ENCODE peak calls at places on chromosomes 16 and 17, in four cellular contexts. S, V, N and D are unnamed samples.

GRCh38 chr16:50282010-50282538 is 15.7 kb downstream of the ADCY7 start:
- DNase-seq in V (peak; percentile 46), S (no peak), N (peak; percentile 84), D (no peak)

GRCh38 chr17:74922172-74922571 is 883 bp downstream of the USH1G start:
- DNase-seq in V (no peak), N (no peak), S (no peak), D (no peak)

GRCh38 chr16:66036775-66037715 is 329.4 kb upstream of the CDH5 start:
- DNase-seq in N (no peak), S (no peak), V (peak; percentile 49), D (no peak)

GRCh38 chr17:72206376-72206775 is 85.6 kb downstream of the SOX9 start:
- DNase-seq in S (no peak), V (no peak), N (no peak), D (no peak)

GRCh38 chr16:58497935-58498334 is 2.0 kb upstream of the NDRG4 start:
- DNase-seq in S (no peak), V (no peak), N (no peak), D (no peak)

GRCh38 chr16:73048292-73049050 is 543 bp upstream of the ZFHX3 start:
- DNase-seq in S (peak; percentile 55), V (peak; percentile 40), N (no peak), D (no peak)

GRCh38 chr16:35255186-35255803 is 1795.9 kb downstream of the TP53TG3F start:
- DNase-seq in S (no peak), V (no peak), N (no peak), D (no peak)

GRCh38 chr17:38512473-38513058 is 84.3 kb downstream of the ARHGAP23 start:
- DNase-seq in S (no peak), V (no peak), N (no peak), D (no peak)

GRCh38 chr17:63519116-63519881 is 3.9 kb upstream of the KCNH6 start:
- DNase-seq in V (no peak), N (no peak), S (no peak), D (no peak)

GRCh38 chr16:6967796-6968195 is 364.8 kb upstream of the RBFOX1 start:
- DNase-seq in S (no peak), V (no peak), N (no peak), D (no peak)

GRCh38 chr17:14464741-14465140 is 163.9 kb downstream of the HS3ST3B1 start:
- DNase-seq in N (no peak), V (peak; percentile 77), S (peak; percentile 14), D (peak; percentile 27)

GRCh38 chr17:29807520-29808361 is 122.3 kb downstream of the SSH2 start:
- DNase-seq in N (peak; percentile 68), S (peak; percentile 63), V (peak; percentile 77), D (peak; percentile 74)

GRCh38 chr17:38421871-38422819 is 6.1 kb upstream of the ARHGAP23 start:
- DNase-seq in N (no peak), V (peak; percentile 54), S (no peak), D (no peak)

GRCh38 chr16:56347166-56347565 is 78.2 kb downstream of the AMFR start:
- DNase-seq in V (no peak), N (no peak), S (no peak), D (no peak)

GRCh38 chr16:2512920-2513404 is 790 bp upstream of the ATP6V0C start:
- DNase-seq in N (peak; percentile 53), S (no peak), V (no peak), D (no peak)

GRCh38 chr17:82356028-82356427 is 3.0 kb upstream of the TEX19 start:
- DNase-seq in N (no peak), V (no peak), S (peak; percentile 60), D (peak; percentile 59)

GRCh38 chr16:3514621-3515020 is 13.8 kb downstream of the CLUAP1 start:
- DNase-seq in S (no peak), V (peak; percentile 29), N (no peak), D (no peak)

GRCh38 chr16:30874244-30874820 is 19.5 kb downstream of the BCL7C start:
- DNase-seq in S (no peak), N (no peak), V (no peak), D (no peak)

GRCh38 chr17:13626703-13627102 is 25.0 kb upstream of the HS3ST3A1 start:
- DNase-seq in V (peak; percentile 81), N (no peak), S (peak; percentile 80), D (peak; percentile 69)

GRCh38 chr17:81002409-81003361 is 11.0 kb downstream of the CHMP6 start:
- DNase-seq in V (peak; percentile 72), N (no peak), S (peak; percentile 65), D (peak; percentile 64)

GRCh38 chr17:44628234-44629188 is 27.8 kb upstream of the MEIOC start:
- DNase-seq in V (peak; percentile 44), N (peak; percentile 71), S (no peak), D (no peak)

GRCh38 chr16:48901712-48902374 is 291.9 kb upstream of the N4BP1 start:
- DNase-seq in V (peak; percentile 0), S (peak; percentile 50), N (no peak), D (no peak)

GRCh38 chr16:86227801-86228200 is 282.5 kb upstream of the FOXF1 start:
- DNase-seq in S (no peak), N (no peak), V (peak; percentile 51), D (no peak)

GRCh38 chr17:8436169-8436932 is 667 bp downstream of the NDEL1 start:
- DNase-seq in N (peak; percentile 55), V (peak; percentile 56), S (peak; percentile 31), D (peak; percentile 58)

GRCh38 chr16:27951752-27952151 is 111.8 kb downstream of the GSG1L start:
- DNase-seq in S (no peak), V (no peak), N (no peak), D (peak; percentile 1)

GRCh38 chr16:30893082-30893743 is 664 bp downstream of the BCL7C start:
- DNase-seq in S (no peak), N (no peak), V (no peak), D (no peak)

GRCh38 chr17:17379197-17379991 is 76.2 kb downstream of the NT5M start:
- DNase-seq in V (no peak), S (no peak), N (no peak), D (no peak)

GRCh38 chr17:64081802-64082799 is 47.8 kb downstream of the ERN1 start:
- DNase-seq in S (peak; percentile 98), N (no peak), V (peak; percentile 86), D (peak; percentile 87)

GRCh38 chr17:27560668-27561067 is 70.3 kb upstream of the LGALS9 start:
- DNase-seq in S (no peak), N (no peak), V (peak; percentile 55), D (peak; percentile 85)

GRCh38 chr17:66494023-66494803 is 191.8 kb downstream of the PRKCA start:
- DNase-seq in N (no peak), S (peak; percentile 92), V (peak; percentile 77), D (peak; percentile 89)

GRCh38 chr17:3636908-3637373 is 381 bp downstream of the CTNS start:
- DNase-seq in S (no peak), V (no peak), N (no peak), D (no peak)

GRCh38 chr16:85986931-85987749 is 88.2 kb downstream of the IRF8 start:
- DNase-seq in N (peak; percentile 80), V (no peak), S (no peak), D (peak; percentile 4)

GRCh38 chr17:28416703-28417311 is 10.8 kb upstream of the SLC46A1 start:
- DNase-seq in N (peak; percentile 69), V (peak; percentile 63), S (peak; percentile 62), D (peak; percentile 76)

GRCh38 chr17:45284176-45285140 is 22.6 kb upstream of the SPATA32 start:
- DNase-seq in S (peak; percentile 32), V (no peak), N (no peak), D (no peak)

GRCh38 chr17:75894049-75894742 is 2.6 kb downstream of the TRIM65 start:
- DNase-seq in V (no peak), N (no peak), S (no peak), D (no peak)

GRCh38 chr17:44374306-44375195 is 10.9 kb upstream of the FAM171A2 start:
- DNase-seq in V (no peak), N (peak; percentile 62), S (no peak), D (no peak)

GRCh38 chr17:28406478-28406824 is 439 bp upstream of the SLC46A1 start:
- DNase-seq in V (no peak), N (no peak), S (no peak), D (peak; percentile 17)

GRCh38 chr17:66964083-66964771 is at the start of gene CACNG4:
- DNase-seq in S (no peak), V (no peak), N (no peak), D (no peak)

GRCh38 chr16:27239026-27239425 is 29.5 kb downstream of the NSMCE1 start:
- DNase-seq in S (no peak), N (no peak), V (no peak), D (no peak)

GRCh38 chr17:58527306-58527705 is 12.9 kb upstream of the MTMR4 start:
- DNase-seq in V (no peak), S (no peak), N (no peak), D (no peak)
- TF ChIP-seq CTCF in V (no peak), S (no peak), N (no peak), D (no peak)

DNA sequence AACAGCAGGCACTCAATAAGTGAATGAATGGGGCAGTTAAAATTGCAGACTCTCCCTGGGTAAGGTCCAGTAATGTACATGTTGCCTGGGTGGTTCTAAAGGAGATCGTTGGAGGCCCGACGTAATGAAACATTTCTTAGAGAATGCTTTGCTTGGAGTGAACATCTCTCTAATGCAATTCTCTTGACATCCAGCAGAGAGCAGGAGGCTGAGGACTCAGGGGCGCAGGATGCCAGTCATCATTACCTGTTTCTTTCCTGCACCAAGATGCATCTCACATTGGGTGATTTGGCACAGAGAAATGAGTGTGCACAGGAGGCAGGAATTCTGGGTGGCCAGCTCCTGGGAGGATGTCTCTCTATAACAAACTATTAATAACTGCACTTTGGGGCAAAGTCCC is 130.3 kb upstream of the RBBP6 start:
- DNase-seq in S (peak; percentile 29), V (no peak), N (peak; percentile 21), D (peak; percentile 38)
- TF ChIP-seq CTCF in S (peak; percentile 47), V (no peak), N (no peak), D (peak; percentile 39)

GRCh38 chr16:82631701-82632685 is 5.2 kb downstream of the CDH13 start:
- DNase-seq in N (no peak), V (peak; percentile 21), S (peak; percentile 19), D (peak; percentile 73)
- TF ChIP-seq CTCF in N (no peak), V (peak; percentile 2), S (peak; percentile 24), D (no peak)

DNA sequence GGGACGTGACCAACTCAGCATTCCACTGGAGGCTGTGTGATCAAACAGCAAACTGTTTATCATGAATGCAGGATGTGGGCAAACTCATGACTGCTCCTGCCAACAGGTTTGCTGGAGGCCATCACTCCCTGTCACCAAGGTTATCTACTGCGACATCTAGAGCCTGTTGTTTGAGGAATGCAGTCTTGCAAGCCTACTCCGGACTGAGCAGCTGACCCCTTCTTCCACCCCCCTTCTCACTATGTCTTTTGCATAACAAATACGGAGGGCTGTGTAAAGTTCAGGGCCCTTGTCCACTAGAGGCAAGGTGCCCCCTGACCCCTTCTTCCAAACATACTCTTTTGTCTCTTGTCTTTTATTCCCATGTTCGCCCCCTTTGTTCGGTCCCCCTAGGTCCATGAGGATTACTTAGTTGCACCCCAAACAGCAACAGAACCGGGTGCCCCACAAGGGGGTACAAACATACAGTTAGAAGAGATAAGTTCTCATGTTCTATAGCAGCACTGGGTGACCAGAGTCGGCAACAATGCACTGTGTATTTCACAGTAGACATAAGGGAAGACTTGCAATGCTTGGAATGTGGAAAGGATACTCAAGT is 28.7 kb downstream of the MEAK7 start:
- DNase-seq in N (no peak), S (peak; percentile 5), V (no peak), D (no peak)
- TF ChIP-seq CTCF in N (no peak), S (no peak), V (no peak), D (no peak)